ENCODE peak calls at places on chromosomes 7 and 10, in eight cellular contexts. E, G, J, I, W, C, O and F are unnamed samples.
A peak's percentile ranks its signal among the peaks of the same experiment; 100 is the strongest.

GRCh38 chr10:118908487-118909280 is 120.8 kb upstream of the NANOS1 start:
- DNase-seq in W (no peak), C (no peak), I (no peak), E (no peak), J (peak; percentile 76), O (no peak), G (no peak), F (no peak)

GRCh38 chr10:67771200-67771599 is 66.8 kb downstream of the DNAJC12 start:
- DNase-seq in G (no peak), C (no peak), J (no peak), E (no peak), I (no peak), W (no peak), O (no peak), F (no peak)

GRCh38 chr10:88624840-88625239 is 38.3 kb downstream of the LIPJ start:
- DNase-seq in O (no peak), C (no peak), G (no peak), J (no peak), I (no peak), E (no peak), W (no peak), F (no peak)

GRCh38 chr10:102814873-102815661 is 22.1 kb downstream of the CYP17A1 start:
- DNase-seq in I (peak; percentile 86), W (no peak), O (peak; percentile 47), E (no peak), C (no peak), J (peak; percentile 47), G (peak; percentile 50), F (no peak)

GRCh38 chr10:122981066-122981464 is 864 bp downstream of the PSTK start:
- DNase-seq in W (no peak), G (peak; percentile 62), C (no peak), I (no peak), O (no peak), E (peak; percentile 18), J (no peak), F (no peak)

GRCh38 chr10:126014309-126014708 is 117.9 kb downstream of the FANK1 start:
- DNase-seq in I (no peak), J (no peak), W (no peak), O (no peak), G (peak; percentile 53), C (no peak), E (no peak), F (no peak)

GRCh38 chr7:103075337-103075918 is 488 bp downstream of the ARMC10 start:
- DNase-seq in C (peak; percentile 50), J (peak; percentile 63), W (peak; percentile 55), E (no peak), G (peak; percentile 34), O (peak; percentile 6), I (peak; percentile 75), F (peak; percentile 37)

GRCh38 chr10:90969947-90970673 is 49.2 kb upstream of the ANKRD1 start:
- DNase-seq in E (no peak), I (no peak), G (peak; percentile 68), C (no peak), O (no peak), W (no peak), J (no peak), F (no peak)

GRCh38 chr10:11429439-11430052 is 181.9 kb downstream of the USP6NL start:
- DNase-seq in C (no peak), J (no peak), E (no peak), I (no peak), W (no peak), O (no peak), G (no peak), F (no peak)

GRCh38 chr10:104576611-104577010 is 64.5 kb upstream of the SORCS3 start:
- DNase-seq in O (no peak), I (no peak), G (no peak), W (no peak), C (no peak), E (no peak), J (no peak), F (no peak)

GRCh38 chr10:636016-636730 is 53.3 kb downstream of the DIP2C start:
- DNase-seq in O (no peak), C (no peak), W (no peak), I (peak; percentile 10), J (no peak), G (no peak), E (no peak), F (no peak)

GRCh38 chr7:84492565-84493034 is 298.0 kb upstream of the SEMA3A start:
- DNase-seq in C (no peak), E (no peak), J (no peak), O (no peak), W (no peak), G (no peak), I (peak; percentile 57), F (no peak)

GRCh38 chr10:92677708-92678107 is 12.0 kb upstream of the HHEX start:
- DNase-seq in I (no peak), E (no peak), O (no peak), W (no peak), J (no peak), C (no peak), G (no peak), F (no peak)

GRCh38 chr7:830069-830468 is 2.2 kb upstream of the SUN1 start:
- DNase-seq in I (no peak), C (no peak), W (no peak), O (no peak), E (no peak), G (no peak), J (no peak), F (no peak)

GRCh38 chr10:78900715-78901430 is 167.9 kb upstream of the ZMIZ1 start:
- DNase-seq in C (no peak), W (no peak), O (no peak), E (no peak), G (no peak), J (no peak), I (peak; percentile 22), F (no peak)

GRCh38 chr7:31663072-31663471 is 23.9 kb upstream of the PPP1R17 start:
- DNase-seq in O (no peak), C (no peak), J (no peak), W (no peak), I (no peak), G (no peak), E (no peak), F (no peak)

GRCh38 chr10:9603972-9604371 is 1413.7 kb upstream of the CELF2 start:
- DNase-seq in I (no peak), C (no peak), O (no peak), G (no peak), J (no peak), W (no peak), E (no peak), F (no peak)

GRCh38 chr10:100519321-100520051 is at the start of gene SEC31B:
- DNase-seq in C (no peak), W (no peak), G (no peak), J (no peak), E (no peak), O (peak; percentile 44), I (no peak), F (no peak)

GRCh38 chr10:116316533-116316932 is 7.7 kb upstream of the CCDC172 start:
- DNase-seq in I (no peak), O (no peak), J (no peak), C (no peak), E (no peak), W (no peak), G (no peak), F (no peak)

GRCh38 chr10:14879055-14879800 is 562 bp downstream of the SUV39H2 start:
- DNase-seq in I (peak; percentile 64), G (peak; percentile 5), E (no peak), C (peak; percentile 13), W (peak; percentile 6), J (peak; percentile 41), O (peak; percentile 2), F (peak; percentile 32)

GRCh38 chr7:157970744-157971143 is 616.9 kb downstream of the PTPRN2 start:
- DNase-seq in W (no peak), E (no peak), O (no peak), I (peak; percentile 5), J (no peak), G (no peak), C (no peak), F (no peak)
- H3K9me3 ChIP-seq in W (no peaks in the 10 kb centered on the region), E (no peaks in the 10 kb centered on the region), O (no peaks in the 10 kb centered on the region), I (peaks cover 27% of the 10 kb centered on the region), J (peaks cover 26% of the 10 kb centered on the region), G (no peaks in the 10 kb centered on the region), C (peaks cover 20% of the 10 kb centered on the region), F (no peaks in the 10 kb centered on the region)

GRCh38 chr7:21214656-21215055 is 213.2 kb upstream of the SP4 start:
- DNase-seq in W (no peak), O (no peak), C (no peak), G (no peak), E (no peak), J (no peak), I (no peak), F (no peak)

GRCh38 chr7:21215307-21215706 is 212.6 kb upstream of the SP4 start:
- DNase-seq in I (no peak), W (no peak), G (no peak), J (no peak), E (no peak), O (no peak), C (no peak), F (no peak)

GRCh38 chr7:21221130-21221529 is 206.8 kb upstream of the SP4 start:
- DNase-seq in G (no peak), W (no peak), C (no peak), J (no peak), O (no peak), E (no peak), I (no peak), F (no peak)

GRCh38 chr7:21218155-21218554 is 209.7 kb upstream of the SP4 start:
- DNase-seq in C (no peak), I (no peak), O (no peak), W (no peak), E (no peak), J (no peak), G (no peak), F (no peak)
- H3K9me3 ChIP-seq in C (no peaks in the 10 kb centered on the region), I (no peaks in the 10 kb centered on the region), O (no peaks in the 10 kb centered on the region), W (no peaks in the 10 kb centered on the region), E (no peaks in the 10 kb centered on the region), J (no peaks in the 10 kb centered on the region), G (no peaks in the 10 kb centered on the region), F (no peaks in the 10 kb centered on the region)

GRCh38 chr7:57821438-57822382 is 371.7 kb downstream of the ZNF716 start:
- DNase-seq in I (no peak), J (no peak), W (no peak), E (no peak), O (no peak), C (no peak), G (no peak), F (no peak)
- H3K9me3 ChIP-seq in I (peaks cover 11% of the 10 kb centered on the region), J (peaks cover 60% of the 10 kb centered on the region), W (no peaks in the 10 kb centered on the region), E (no peaks in the 10 kb centered on the region), O (no peaks in the 10 kb centered on the region), C (no peaks in the 10 kb centered on the region), G (no peaks in the 10 kb centered on the region), F (no peaks in the 10 kb centered on the region)

GRCh38 chr7:64612452-64612851 is 49.6 kb upstream of the ZNF680 start:
- DNase-seq in O (no peak), I (no peak), C (no peak), E (no peak), G (no peak), W (no peak), J (no peak), F (no peak)

GRCh38 chr7:64608116-64608910 is 45.4 kb upstream of the ZNF680 start:
- DNase-seq in O (no peak), C (no peak), I (no peak), W (no peak), E (no peak), G (no peak), J (no peak), F (no peak)

GRCh38 chr7:64613653-64614052 is 50.8 kb upstream of the ZNF680 start:
- DNase-seq in G (no peak), J (no peak), W (no peak), O (no peak), E (no peak), C (no peak), I (no peak), F (no peak)

GRCh38 chr7:64611717-64612116 is 48.8 kb upstream of the ZNF680 start:
- DNase-seq in G (no peak), O (no peak), I (no peak), E (no peak), J (no peak), W (no peak), C (no peak), F (no peak)

GRCh38 chr7:64610997-64611396 is 48.1 kb upstream of the ZNF680 start:
- DNase-seq in I (no peak), J (no peak), C (no peak), O (no peak), E (no peak), G (no peak), W (no peak), F (no peak)
- H3K9me3 ChIP-seq in I (no peaks in the 10 kb centered on the region), J (peaks cover 6% of the 10 kb centered on the region), C (no peaks in the 10 kb centered on the region), O (no peaks in the 10 kb centered on the region), E (no peaks in the 10 kb centered on the region), G (no peaks in the 10 kb centered on the region), W (no peaks in the 10 kb centered on the region), F (no peaks in the 10 kb centered on the region)